ENCODE peak calls at places on chromosome 16, in five cellular contexts. J is BE2C; N is CD4-positive, CD25-positive, alpha-beta regulatory T cell; K is Caco-2; E is neuronal stem cell. Q is an unnamed sample. For H3K4me1, the result is how much of the 10 kb centered on the place peaks cover.

GRCh38 chr16:6125483-6126259 is 1028.1 kb upstream of the EEF2KMT start:
- DNase-seq in J (no peak), N (no peak), K (no peak), E (no peak), Q (no peak)

GRCh38 chr16:12016166-12016947 is 39.8 kb downstream of the SNX29 start:
- DNase-seq in J (no peak), N (no peak), K (no peak), E (no peak), Q (no peak)

GRCh38 chr16:84370723-84371552 is 2.6 kb downstream of the ATP2C2 start:
- DNase-seq in J (no peak), N (no peak), K (peak), E (no peak), Q (no peak)

GRCh38 chr16:476039-476438 is 50.6 kb downstream of the RAB11FIP3 start:
- DNase-seq in J (no peak), N (no peak), K (no peak), E (no peak), Q (no peak)

GRCh38 chr16:2879854-2880508 is 3.0 kb upstream of the FLYWCH2 start:
- DNase-seq in J (no peak), N (no peak), K (no peak), E (no peak), Q (peak)

GRCh38 chr16:50833929-50834328 is 92.0 kb downstream of the CYLD start:
- DNase-seq in J (no peak), N (no peak), K (no peak), E (no peak), Q (no peak)

GRCh38 chr16:15439102-15439501 is 4.7 kb downstream of the BMERB1 start:
- DNase-seq in J (no peak), N (no peak), K (no peak), E (no peak), Q (no peak)

GRCh38 chr16:17343028-17343427 is 127.7 kb downstream of the XYLT1 start:
- DNase-seq in J (no peak), N (peak), K (no peak), E (no peak), Q (no peak)

GRCh38 chr16:29975134-29975538 is 1.5 kb downstream of the TAOK2 start:
- DNase-seq in J (no peak), N (no peak), K (no peak), E (no peak), Q (no peak)

GRCh38 chr16:16797239-16797638 is 418.3 kb downstream of the NPIPA7 start:
- DNase-seq in J (no peak), N (no peak), K (peak), E (peak), Q (peak)

GRCh38 chr16:22099256-22099975 is 7.1 kb downstream of the VWA3A start:
- DNase-seq in J (no peak), N (no peak), K (no peak), E (no peak), Q (no peak)

GRCh38 chr16:87895641-87896141 is 26.4 kb upstream of the SLC7A5 start:
- DNase-seq in J (no peak), N (peak), K (no peak), E (no peak), Q (peak)

GRCh38 chr16:11689031-11689840 is 21.0 kb downstream of the SNN start:
- DNase-seq in J (no peak), N (peak), K (no peak), E (no peak), Q (peak)

GRCh38 chr16:4376126-4376819 is 4.6 kb downstream of the VASN start:
- DNase-seq in J (peak), N (no peak), K (no peak), E (no peak), Q (no peak)

GRCh38 chr16:66521951-66522771 is 27.8 kb downstream of the TK2 start:
- DNase-seq in J (no peak), N (peak), K (no peak), E (no peak), Q (peak)

GRCh38 chr16:75053791-75054555 is 55.1 kb downstream of the ZNRF1 start:
- DNase-seq in J (peak), N (no peak), K (no peak), E (no peak), Q (no peak)

GRCh38 chr16:5030251-5030870 is 3.4 kb downstream of the NAGPA start:
- DNase-seq in J (no peak), N (no peak), K (no peak), E (no peak), Q (no peak)

GRCh38 chr16:12589676-12590075 is 214.0 kb downstream of the CPPED1 start:
- DNase-seq in J (no peak), N (no peak), K (no peak), E (no peak), Q (no peak)

GRCh38 chr16:20612551-20613470 is 36.6 kb upstream of the ACSM2B start:
- DNase-seq in J (no peak), N (no peak), K (no peak), E (no peak), Q (no peak)

GRCh38 chr16:81491522-81492188 is 47.0 kb downstream of the CMIP start:
- DNase-seq in J (no peak), N (no peak), K (no peak), E (no peak), Q (no peak)

GRCh38 chr16:81492965-81493754 is 48.6 kb downstream of the CMIP start:
- DNase-seq in J (no peak), N (no peak), K (no peak), E (no peak), Q (no peak)

GRCh38 chr16:81493755-81494433 is 49.3 kb downstream of the CMIP start:
- DNase-seq in J (no peak), N (no peak), K (peak), E (no peak), Q (no peak)

GRCh38 chr16:81494434-81494806 is 49.8 kb downstream of the CMIP start:
- DNase-seq in J (no peak), N (no peak), K (no peak), E (no peak), Q (no peak)

DNA sequence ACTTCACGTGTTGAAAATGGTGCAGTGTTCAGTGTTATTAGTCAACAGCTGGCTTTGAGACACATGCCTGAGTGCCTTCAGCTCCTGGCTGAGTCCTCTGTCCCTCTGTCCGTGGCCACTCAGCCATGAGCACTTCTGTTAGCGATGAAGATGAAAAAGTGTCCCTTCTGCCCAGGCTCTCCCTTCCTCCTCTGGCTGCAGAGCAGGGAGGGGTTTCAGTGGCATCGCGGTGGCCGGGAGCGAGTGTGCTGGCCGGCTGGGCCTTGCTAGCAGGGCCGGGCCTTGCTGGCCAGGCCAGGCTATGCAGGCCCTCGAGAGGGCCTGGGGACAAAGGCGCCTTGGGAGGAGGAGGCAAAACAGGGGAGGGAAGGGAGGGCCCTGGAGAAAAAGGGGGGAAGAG is 47.7 kb downstream of the CMIP start:
- DNase-seq in J (no peak), N (no peak), K (no peak), E (peak), Q (no peak)
- H3K4me1 ChIP-seq in J (under half), N (under half), K (under half), E (under half), Q (under half)

GRCh38 chr16:52076332-52077115 is 470.4 kb downstream of the TOX3 start:
- DNase-seq in J (no peak), N (no peak), K (no peak), E (no peak), Q (no peak)
- H3K4me1 ChIP-seq in J (under half), N (under half), K (under half), E (under half), Q (under half)

GRCh38 chr16:31877876-31878642 is 4.5 kb downstream of the ZNF267 start:
- DNase-seq in J (no peak), N (no peak), K (no peak), E (no peak), Q (no peak)
- H3K4me1 ChIP-seq in J (under half), N (half or more), K (under half), E (under half), Q (under half)

GRCh38 chr16:85610059-85610445 is 3.1 kb upstream of the GSE1 start:
- DNase-seq in J (no peak), N (peak), K (no peak), E (no peak), Q (no peak)
- H3K4me1 ChIP-seq in J (under half), N (under half), K (under half), E (half or more), Q (half or more)

GRCh38 chr16:86594712-86595111 is 16.4 kb downstream of the FOXL1 start:
- DNase-seq in J (no peak), N (no peak), K (no peak), E (no peak), Q (no peak)

GRCh38 chr16:86597880-86598606 is 19.7 kb downstream of the FOXL1 start:
- DNase-seq in J (peak), N (no peak), K (no peak), E (no peak), Q (no peak)

GRCh38 chr16:86593913-86594312 is 15.6 kb downstream of the FOXL1 start:
- DNase-seq in J (no peak), N (no peak), K (no peak), E (no peak), Q (no peak)

GRCh38 chr16:86597126-86597879 is 19.0 kb downstream of the FOXL1 start:
- DNase-seq in J (no peak), N (no peak), K (no peak), E (no peak), Q (no peak)

DNA sequence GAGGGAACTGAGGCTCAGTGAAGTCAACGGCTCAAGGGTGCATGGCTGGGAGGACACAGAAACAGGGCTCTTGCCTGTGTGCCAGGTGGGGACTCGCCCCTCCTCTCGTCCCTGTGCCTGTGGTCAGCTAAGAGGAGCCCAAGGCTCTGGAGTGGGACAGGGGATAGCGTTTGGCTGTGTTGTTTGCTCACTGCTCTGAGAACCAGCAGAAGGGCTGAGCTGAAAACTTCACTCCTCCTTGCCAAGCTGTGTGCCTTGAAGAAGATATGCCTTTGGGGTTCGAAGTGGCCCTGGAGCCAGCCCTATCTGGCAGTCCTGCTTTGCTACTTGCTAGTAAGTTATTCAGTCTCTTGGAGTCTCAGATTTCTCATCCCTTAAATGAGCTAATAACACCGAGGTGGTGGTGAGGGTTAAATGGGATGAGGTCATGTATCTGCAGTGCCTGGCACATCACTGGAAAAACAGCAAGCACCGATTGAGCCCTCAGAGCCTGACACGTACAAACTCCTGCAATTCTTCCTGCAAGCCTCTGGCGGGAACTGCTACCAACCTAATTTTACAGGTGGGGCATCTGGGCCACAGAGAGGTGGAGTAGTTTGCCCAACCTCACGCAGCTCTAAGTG is 17.7 kb downstream of the FOXL1 start:
- DNase-seq in J (no peak), N (no peak), K (no peak), E (no peak), Q (no peak)
- H3K4me1 ChIP-seq in J (under half), N (under half), K (under half), E (under half), Q (under half)

GRCh38 chr16:89355686-89356085 is 134.7 kb downstream of the ANKRD11 start:
- DNase-seq in J (no peak), N (no peak), K (no peak), E (no peak), Q (no peak)
- H3K4me1 ChIP-seq in J (under half), N (half or more), K (under half), E (under half), Q (under half)